ENCODE peak calls at places on chromosomes 7 and 10, in eight cellular contexts. L, F, D, T, G, J, Z and W are unnamed samples.

GRCh38 chr10:124601431-124602120 is 140.0 kb downstream of the LHPP start:
- DNase-seq in L (no peak), F (no peak), D (no peak), T (no peak), G (no peak), J (no peak), Z (no peak), W (no peak)

GRCh38 chr10:60537697-60538096 is 148.0 kb upstream of the ANK3 start:
- DNase-seq in L (no peak), F (no peak), D (no peak), T (peak; percentile 65), G (no peak), J (no peak), Z (no peak), W (no peak)

GRCh38 chr10:1847361-1847760 is 110.0 kb upstream of the ADARB2 start:
- DNase-seq in L (no peak), F (no peak), D (no peak), T (no peak), G (no peak), J (no peak), Z (no peak), W (no peak)

GRCh38 chr7:39145283-39145682 is 167.6 kb downstream of the POU6F2 start:
- DNase-seq in L (no peak), F (no peak), D (no peak), T (no peak), G (no peak), J (no peak), Z (no peak), W (no peak)

GRCh38 chr7:79282882-79283602 is 170.4 kb downstream of the MAGI2 start:
- DNase-seq in L (no peak), F (peak; percentile 79), D (no peak), T (peak; percentile 73), G (no peak), J (no peak), Z (no peak), W (no peak)

GRCh38 chr10:132163278-132163765 is 23.4 kb upstream of the DPYSL4 start:
- DNase-seq in L (peak; percentile 61), F (no peak), D (no peak), T (peak; percentile 51), G (no peak), J (no peak), Z (peak; percentile 49), W (no peak)

GRCh38 chr7:125136755-125137547 is 207.3 kb upstream of the POT1 start:
- DNase-seq in L (no peak), F (no peak), D (no peak), T (no peak), G (no peak), J (no peak), Z (no peak), W (no peak)

GRCh38 chr7:55539380-55539779 is 32.9 kb downstream of the VOPP1 start:
- DNase-seq in L (no peak), F (no peak), D (no peak), T (no peak), G (no peak), J (no peak), Z (no peak), W (no peak)

GRCh38 chr10:6522230-6522629 is 57.8 kb downstream of the PRKCQ start:
- DNase-seq in L (no peak), F (no peak), D (no peak), T (no peak), G (no peak), J (no peak), Z (no peak), W (no peak)

DNA sequence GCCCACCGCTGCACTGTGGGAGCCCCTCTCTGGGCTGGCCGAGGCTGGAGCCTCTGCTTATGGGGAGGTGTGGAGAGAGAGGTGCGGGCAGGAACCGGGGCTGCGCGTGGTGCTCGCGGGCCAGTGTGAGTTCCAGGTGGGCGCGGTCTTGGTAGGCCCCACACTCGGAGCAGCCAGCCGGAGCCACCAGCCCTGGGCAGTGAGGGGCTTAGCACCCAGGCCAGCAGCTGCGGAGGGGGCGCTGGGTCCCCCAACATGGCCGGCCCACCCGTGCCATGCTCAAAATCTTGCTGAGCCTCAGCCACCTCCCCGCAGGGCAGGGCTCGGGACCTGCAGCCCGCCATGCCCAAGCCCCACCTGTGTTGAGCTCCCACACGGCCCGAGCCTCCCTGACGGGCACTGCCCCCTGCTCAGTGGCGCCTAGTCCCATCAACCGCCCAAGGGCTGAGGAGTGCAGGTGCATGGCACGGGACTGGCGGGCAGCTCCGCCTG is 856.8 kb upstream of the CELF2 start:
- DNase-seq in L (no peak), F (no peak), D (no peak), T (no peak), G (no peak), J (no peak), Z (no peak), W (no peak)
- H3K9me3 ChIP-seq in L (no peaks in the 10 kb centered on the region), F (peaks cover 8% of the 10 kb centered on the region), D (peaks cover 5% of the 10 kb centered on the region), T (no peaks in the 10 kb centered on the region), G (no peaks in the 10 kb centered on the region), J (no peaks in the 10 kb centered on the region), Z (peaks cover 15% of the 10 kb centered on the region), W (no peaks in the 10 kb centered on the region)

DNA sequence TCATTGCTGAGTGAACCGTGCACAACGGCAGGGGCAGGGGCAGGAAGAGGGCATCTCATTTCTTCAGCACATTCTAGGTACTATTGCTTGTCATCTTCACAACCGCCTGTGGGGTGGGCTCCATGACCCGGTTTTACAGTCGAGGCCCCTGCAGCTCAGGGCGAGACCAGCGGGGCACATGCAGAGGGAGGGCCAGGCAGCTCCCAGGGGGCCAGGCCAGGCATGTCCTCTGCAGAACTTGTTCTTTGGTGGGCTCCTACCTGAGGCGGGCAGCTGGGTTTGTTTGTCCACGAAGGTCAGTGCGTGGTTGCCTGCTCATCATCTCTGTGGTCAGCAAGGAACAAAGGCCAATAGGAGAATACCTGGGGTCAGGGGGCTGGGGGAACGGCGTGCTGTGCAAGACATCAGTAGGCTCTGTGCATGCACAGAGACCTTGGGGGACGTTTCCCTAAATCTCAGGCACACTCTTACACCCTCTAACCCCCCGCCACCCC is 75.1 kb upstream of the LEP start:
- DNase-seq in L (no peak), F (no peak), D (no peak), T (no peak), G (no peak), J (no peak), Z (no peak), W (no peak)
- H3K27me3 ChIP-seq in L (peaks cover 13% of the 10 kb centered on the region), F (peaks cover 51% of the 10 kb centered on the region), D (peaks cover 5% of the 10 kb centered on the region), T (peaks cover 16% of the 10 kb centered on the region), G (no peaks in the 10 kb centered on the region), J (peaks cover 2% of the 10 kb centered on the region), Z (peaks cover 14% of the 10 kb centered on the region), W (peaks cover 16% of the 10 kb centered on the region)

DNA sequence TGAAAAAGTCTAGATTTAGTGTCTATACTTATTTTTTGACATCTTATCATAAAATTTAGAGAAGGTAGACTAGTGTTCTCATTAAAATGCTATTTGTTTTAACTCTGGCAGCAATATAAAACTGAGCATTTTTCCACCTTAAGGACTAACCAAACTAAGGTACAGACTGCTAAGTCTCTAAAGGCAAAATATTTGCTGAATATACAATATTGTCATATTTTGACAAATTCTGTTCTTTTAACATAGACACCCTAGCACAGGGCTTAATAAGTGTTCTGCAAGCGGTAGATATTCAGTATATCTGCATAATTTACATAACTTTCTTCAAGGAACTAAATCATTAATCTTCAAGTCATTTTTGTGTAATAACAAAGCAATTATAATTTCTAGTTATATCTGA is 8.6 kb downstream of the RTKN2 start:
- DNase-seq in L (no peak), F (no peak), D (no peak), T (no peak), G (no peak), J (no peak), Z (no peak), W (no peak)
- H3K4me3 ChIP-seq in L (no peak overlapping the region), F (no peak overlapping the region), D (no peak overlapping the region), T (no peak overlapping the region), G (no peak overlapping the region), J (no peak overlapping the region), Z (no peak overlapping the region), W (no peak overlapping the region)

GRCh38 chr7:46468753-46469356 is 547.8 kb upstream of the IGFBP3 start:
- DNase-seq in L (no peak), F (no peak), D (no peak), T (peak; percentile 40), G (peak; percentile 14), J (no peak), Z (no peak), W (no peak)
- H3K9me3 ChIP-seq in L (peaks cover 12% of the 10 kb centered on the region), F (peaks cover 45% of the 10 kb centered on the region), D (peaks cover 96% of the 10 kb centered on the region), T (peaks cover 6% of the 10 kb centered on the region), G (no peaks in the 10 kb centered on the region), J (peaks cover 30% of the 10 kb centered on the region), Z (peaks cover 95% of the 10 kb centered on the region), W (peaks cover 43% of the 10 kb centered on the region)

GRCh38 chr10:25178411-25178810 is 3.6 kb downstream of the GPR158 start:
- DNase-seq in L (no peak), F (no peak), D (no peak), T (no peak), G (peak; percentile 21), J (no peak), Z (no peak), W (no peak)

GRCh38 chr10:25175527-25176420 is 973 bp downstream of the GPR158 start:
- DNase-seq in L (peak; percentile 18), F (no peak), D (no peak), T (peak; percentile 28), G (peak; percentile 65), J (peak; percentile 49), Z (no peak), W (no peak)

GRCh38 chr10:25176421-25176968 is 1.7 kb downstream of the GPR158 start:
- DNase-seq in L (no peak), F (no peak), D (no peak), T (peak; percentile 24), G (peak; percentile 17), J (no peak), Z (no peak), W (no peak)

GRCh38 chr10:25177093-25177753 is 2.4 kb downstream of the GPR158 start:
- DNase-seq in L (no peak), F (no peak), D (no peak), T (no peak), G (peak; percentile 18), J (no peak), Z (no peak), W (no peak)

DNA sequence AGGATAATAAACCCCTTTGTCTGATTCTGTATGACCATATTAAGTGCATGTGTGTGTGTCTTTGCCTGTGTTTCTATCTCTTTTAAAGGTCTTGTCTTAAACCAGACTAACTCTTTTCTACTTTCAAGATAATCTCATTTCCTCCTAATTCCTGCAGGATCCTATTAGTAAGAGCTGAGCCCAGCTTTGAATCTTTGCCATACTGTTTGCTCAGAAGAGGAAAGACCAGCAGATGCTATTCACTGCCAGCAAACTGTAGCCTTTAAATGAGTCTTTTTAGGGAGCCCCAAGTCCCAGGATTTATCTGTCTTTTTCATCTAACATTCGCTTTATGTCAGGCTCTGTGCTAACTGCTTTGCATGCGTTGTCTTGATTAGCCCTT is 2.9 kb downstream of the GPR158 start:
- DNase-seq in L (no peak), F (no peak), D (no peak), T (no peak), G (no peak), J (no peak), Z (no peak), W (no peak)
- H3K27me3 ChIP-seq in L (peaks cover 10% of the 10 kb centered on the region), F (peaks cover 18% of the 10 kb centered on the region), D (peaks cover 7% of the 10 kb centered on the region), T (peaks cover 43% of the 10 kb centered on the region), G (no peaks in the 10 kb centered on the region), J (peaks cover 5% of the 10 kb centered on the region), Z (peaks cover 12% of the 10 kb centered on the region), W (peaks cover 25% of the 10 kb centered on the region)

GRCh38 chr7:24284699-24285506 is 913 bp downstream of the NPY start:
- DNase-seq in L (no peak), F (no peak), D (no peak), T (no peak), G (no peak), J (no peak), Z (no peak), W (no peak)
- H3K4me3 ChIP-seq in L (peak overlapping the region; percentile 23), F (no peak overlapping the region), D (peak overlapping the region; percentile 29), T (no peak overlapping the region), G (no peak overlapping the region), J (no peak overlapping the region), Z (peak overlapping the region; percentile 21), W (no peak overlapping the region)

GRCh38 chr7:57769131-57769530 is 319.2 kb downstream of the ZNF716 start:
- DNase-seq in L (no peak), F (no peak), D (no peak), T (no peak), G (no peak), J (no peak), Z (no peak), W (no peak)
- H3K9me3 ChIP-seq in L (no peaks in the 10 kb centered on the region), F (peaks cover 53% of the 10 kb centered on the region), D (peaks cover 38% of the 10 kb centered on the region), T (no peaks in the 10 kb centered on the region), G (no peaks in the 10 kb centered on the region), J (no peaks in the 10 kb centered on the region), Z (peaks cover 51% of the 10 kb centered on the region), W (peaks cover 24% of the 10 kb centered on the region)